ENCODE peak calls at places on chromosomes 11 and 22, in six cellular contexts. D is H9, Q is spleen, M is BE2C, Y is HCT116, C is iPS DF 6.9. Z is an unnamed sample.
A peak's percentile ranks its signal among the peaks of the same experiment; 100 is the strongest.

GRCh38 chr22:25987948-25988347 is 181.3 kb upstream of the SEZ6L start:
- DNase-seq in M (peak; percentile 47), Y (no peak), D (no peak), C (no peak), Q (no peak), Z (no peak)

GRCh38 chr22:32920032-32920628 is 118.6 kb downstream of the TIMP3 start:
- DNase-seq in M (peak; percentile 47), Y (no peak), C (no peak), D (no peak), Q (no peak), Z (no peak)

GRCh38 chr22:46086577-46087335 is 63.6 kb upstream of the PPARA start:
- DNase-seq in Y (no peak), Q (peak; percentile 68), D (no peak), C (no peak), M (peak; percentile 65), Z (peak; percentile 43)

GRCh38 chr11:44777537-44778199 is 50.9 kb downstream of the TSPAN18 start:
- DNase-seq in Y (no peak), M (no peak), Q (peak; percentile 31), C (no peak), D (no peak), Z (peak; percentile 4)

GRCh38 chr11:57307666-57308270 is 17.0 kb downstream of the TNKS1BP1 start:
- DNase-seq in Q (no peak), D (no peak), Y (no peak), C (no peak), M (no peak), Z (no peak)

GRCh38 chr11:128948583-128948982 is 5.9 kb upstream of the TP53AIP1 start:
- DNase-seq in D (peak; percentile 67), Q (no peak), C (no peak), M (no peak), Y (no peak), Z (no peak)

GRCh38 chr22:43206515-43207161 is 19.7 kb upstream of the TTLL12 start:
- DNase-seq in C (no peak), D (no peak), M (no peak), Q (no peak), Y (no peak), Z (peak; percentile 34)

GRCh38 chr11:128492461-128492860 is 94.9 kb downstream of the ETS1 start:
- DNase-seq in M (no peak), C (no peak), Y (no peak), D (no peak), Q (no peak), Z (no peak)

GRCh38 chr11:108960498-108960897 is 295.6 kb downstream of the DDX10 start:
- DNase-seq in Q (no peak), M (no peak), Y (no peak), C (no peak), D (peak; percentile 66), Z (no peak)

GRCh38 chr11:67998150-67999045 is 5.5 kb downstream of the UNC93B1 start:
- DNase-seq in Y (no peak), C (no peak), D (peak; percentile 8), M (no peak), Q (no peak), Z (peak; percentile 41)

GRCh38 chr22:32325811-32326237 is 31.8 kb upstream of the RFPL3 start:
- DNase-seq in Q (peak; percentile 41), D (peak; percentile 81), M (no peak), Y (no peak), C (no peak), Z (no peak)

GRCh38 chr11:72005347-72006260 is 6.9 kb downstream of the IL18BP start:
- DNase-seq in C (no peak), Q (no peak), M (no peak), Y (no peak), D (no peak), Z (no peak)

GRCh38 chr11:133355095-133355494 is 177.2 kb downstream of the OPCML start:
- DNase-seq in Q (no peak), C (no peak), M (no peak), Y (no peak), D (no peak), Z (no peak)

GRCh38 chr22:47591709-47592108 is 829.3 kb downstream of the TBC1D22A start:
- DNase-seq in M (no peak), D (no peak), Q (no peak), C (no peak), Y (no peak), Z (no peak)

GRCh38 chr11:13465909-13466371 is 2.9 kb upstream of the BTBD10 start:
- DNase-seq in Q (no peak), M (peak; percentile 8), C (no peak), Y (peak; percentile 70), D (no peak), Z (no peak)

GRCh38 chr11:111450480-111451320 is 61.5 kb downstream of the BTG4 start:
- DNase-seq in Y (no peak), Q (no peak), M (no peak), C (no peak), D (no peak), Z (no peak)

GRCh38 chr11:43868852-43869567 is 11.6 kb upstream of the ALKBH3 start:
- DNase-seq in M (no peak), C (no peak), D (no peak), Q (no peak), Y (no peak), Z (no peak)

GRCh38 chr11:69108559-69108958 is 47.2 kb upstream of the SMIM38 start:
- DNase-seq in C (no peak), Y (no peak), D (no peak), M (no peak), Q (no peak), Z (peak; percentile 17)

GRCh38 chr22:50276143-50276542 is 6.0 kb upstream of the MAPK11 start:
- DNase-seq in D (peak; percentile 54), M (peak; percentile 64), Y (no peak), Q (peak; percentile 87), C (no peak), Z (peak; percentile 88)

GRCh38 chr11:33687733-33688479 is 12.7 kb downstream of the C11orf91 start:
- DNase-seq in Q (no peak), M (peak; percentile 37), D (no peak), Y (peak; percentile 60), C (peak; percentile 57), Z (no peak)

GRCh38 chr22:45083659-45084305 is 74.0 kb upstream of the PHF21B start:
- DNase-seq in Q (no peak), C (no peak), D (no peak), Y (no peak), M (no peak), Z (no peak)

GRCh38 chr11:61569701-61570100 is 11.2 kb downstream of the SYT7 start:
- DNase-seq in Y (no peak), C (no peak), M (no peak), D (no peak), Q (no peak), Z (no peak)

GRCh38 chr22:35403356-35403755 is 3.4 kb downstream of the MCM5 start:
- DNase-seq in C (no peak), M (no peak), Y (no peak), D (no peak), Q (no peak), Z (no peak)

GRCh38 chr11:57339305-57339704 is 1.2 kb downstream of the P2RX3 start:
- DNase-seq in D (no peak), Y (no peak), C (no peak), M (no peak), Q (peak; percentile 56), Z (no peak)

GRCh38 chr11:606245-606644 is 9.5 kb downstream of the IRF7 start:
- DNase-seq in C (no peak), M (peak; percentile 82), Y (no peak), Q (no peak), D (no peak), Z (peak; percentile 79)

GRCh38 chr11:8060146-8060719 is 20.8 kb upstream of the TUB start:
- DNase-seq in Y (no peak), Q (peak; percentile 36), D (no peak), C (no peak), M (no peak), Z (no peak)
- H3K4me1 ChIP-seq in Y (no peaks in the 10 kb centered on the region), Q (no peaks in the 10 kb centered on the region), D (peaks cover 3% of the 10 kb centered on the region), C (peaks cover 3% of the 10 kb centered on the region), M (no peaks in the 10 kb centered on the region), Z (peaks cover 4% of the 10 kb centered on the region)

DNA sequence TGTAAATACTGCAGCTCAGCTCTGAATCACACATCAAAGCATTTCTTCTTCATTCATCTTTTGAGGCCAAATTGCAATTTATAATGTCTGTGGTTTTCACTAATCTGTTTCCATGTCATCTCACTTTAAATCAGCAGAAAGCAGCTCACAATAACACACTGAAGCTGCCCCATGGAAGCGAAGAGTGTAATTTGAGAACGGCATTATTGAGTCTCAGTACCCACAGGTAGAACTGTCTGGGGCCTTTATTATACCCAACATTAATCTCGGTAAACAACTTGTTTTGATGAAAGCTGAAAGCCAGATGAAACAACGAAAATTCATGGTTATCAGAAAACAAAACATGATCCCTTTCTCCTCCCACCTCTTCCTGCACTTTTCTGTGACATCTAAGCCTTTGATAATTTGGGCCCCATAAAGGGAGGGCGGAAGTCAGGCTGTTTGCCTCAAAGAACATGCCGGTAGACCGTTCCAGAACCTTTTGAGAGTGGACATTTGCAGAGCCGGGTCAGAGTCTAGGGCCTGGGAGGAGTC is 68.1 kb upstream of the SESN3 start:
- DNase-seq in C (no peak), D (no peak), M (no peak), Y (no peak), Q (no peak), Z (no peak)
- H3K4me1 ChIP-seq in C (peaks cover 2% of the 10 kb centered on the region), D (peaks cover 6% of the 10 kb centered on the region), M (peaks cover 23% of the 10 kb centered on the region), Y (peaks cover 7% of the 10 kb centered on the region), Q (peaks cover 22% of the 10 kb centered on the region), Z (peaks cover 12% of the 10 kb centered on the region)

DNA sequence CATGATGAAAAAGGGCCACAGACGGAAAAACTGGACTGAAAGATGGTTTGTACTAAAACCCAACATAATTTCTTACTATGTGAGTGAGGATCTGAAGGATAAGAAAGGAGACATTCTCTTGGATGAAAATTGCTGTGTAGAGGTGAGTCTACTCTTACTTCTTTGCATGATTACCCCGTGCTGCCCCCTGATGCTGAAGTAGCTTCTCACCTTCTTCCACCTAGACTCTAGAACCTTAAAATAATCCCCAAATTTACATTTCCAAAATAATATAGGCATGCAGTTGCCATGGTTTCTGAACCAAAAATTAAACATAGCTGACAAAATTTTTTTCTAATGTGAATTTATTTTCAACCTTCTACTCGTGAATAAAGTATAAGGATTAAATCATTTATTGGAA is 64.2 kb downstream of the SWAP70 start:
- DNase-seq in C (no peak), Y (no peak), Q (no peak), D (no peak), M (no peak), Z (no peak)
- H3K4me1 ChIP-seq in C (no peaks in the 10 kb centered on the region), Y (peaks cover 8% of the 10 kb centered on the region), Q (peaks cover 12% of the 10 kb centered on the region), D (no peaks in the 10 kb centered on the region), M (no peaks in the 10 kb centered on the region), Z (no peaks in the 10 kb centered on the region)

GRCh38 chr22:29914165-29914564 is 31.2 kb downstream of the MTMR3 start:
- DNase-seq in Y (no peak), C (no peak), D (no peak), M (no peak), Q (no peak), Z (no peak)
- H3K4me1 ChIP-seq in Y (peaks cover 12% of the 10 kb centered on the region), C (peaks cover 3% of the 10 kb centered on the region), D (no peaks in the 10 kb centered on the region), M (no peaks in the 10 kb centered on the region), Q (peaks cover 37% of the 10 kb centered on the region), Z (peaks cover 66% of the 10 kb centered on the region)

Z was measured in lower lobe of right lung.